ENCODE peak calls at places on chromosomes 5 and 9, in five cellular contexts. One of them, this sample, is unnamed.

GRCh38 chr9:68978054-68978453 is 35.9 kb downstream of the PRKACG start:
- DNase-seq in GM23338: no peak
- DNase-seq in heart right ventricle: no peak
- DNase-seq in left ventricle myocardium inferior: no peak
- DNase-seq in AG09309: no peak
- DNase-seq in this sample: peak; percentile 24

GRCh38 chr9:21752003-21752402 is 50.4 kb upstream of the MTAP start:
- DNase-seq in heart right ventricle: no peak
- DNase-seq in left ventricle myocardium inferior: no peak
- DNase-seq in GM23338: peak; percentile 78
- DNase-seq in AG09309: no peak
- DNase-seq in this sample: no peak

GRCh38 chr9:93575706-93576295 is 583 bp upstream of the PHF2 start:
- DNase-seq in AG09309: no peak
- DNase-seq in GM23338: peak; percentile 68
- DNase-seq in heart right ventricle: peak; percentile 53
- DNase-seq in left ventricle myocardium inferior: peak; percentile 48
- DNase-seq in this sample: peak; percentile 54

GRCh38 chr5:97839338-97840081 is 656.5 kb upstream of the RIOK2 start:
- DNase-seq in AG09309: peak; percentile 13
- DNase-seq in GM23338: no peak
- DNase-seq in left ventricle myocardium inferior: no peak
- DNase-seq in heart right ventricle: no peak
- DNase-seq in this sample: no peak

GRCh38 chr5:6814816-6815215 is 101.6 kb downstream of the TENT4A start:
- DNase-seq in GM23338: no peak
- DNase-seq in AG09309: no peak
- DNase-seq in left ventricle myocardium inferior: no peak
- DNase-seq in heart right ventricle: no peak
- DNase-seq in this sample: no peak

GRCh38 chr5:19035816-19036215 is 952.2 kb downstream of the CDH18 start:
- DNase-seq in GM23338: no peak
- DNase-seq in AG09309: no peak
- DNase-seq in left ventricle myocardium inferior: no peak
- DNase-seq in heart right ventricle: no peak
- DNase-seq in this sample: no peak

GRCh38 chr5:176685010-176685409 is 37.7 kb downstream of the TSPAN17 start:
- DNase-seq in GM23338: no peak
- DNase-seq in AG09309: no peak
- DNase-seq in left ventricle myocardium inferior: no peak
- DNase-seq in heart right ventricle: no peak
- DNase-seq in this sample: no peak

GRCh38 chr9:92770005-92770995 is 5.7 kb upstream of the BICD2 start:
- DNase-seq in heart right ventricle: no peak
- DNase-seq in left ventricle myocardium inferior: no peak
- DNase-seq in GM23338: peak; percentile 61
- DNase-seq in AG09309: no peak
- DNase-seq in this sample: peak; percentile 24

GRCh38 chr9:108400267-108400666 is 455.5 kb downstream of the ACTL7B start:
- DNase-seq in left ventricle myocardium inferior: no peak
- DNase-seq in GM23338: no peak
- DNase-seq in AG09309: no peak
- DNase-seq in heart right ventricle: no peak
- DNase-seq in this sample: no peak

GRCh38 chr9:131397100-131397790 is 3.4 kb downstream of the PRRC2B start:
- DNase-seq in heart right ventricle: no peak
- DNase-seq in GM23338: peak; percentile 83
- DNase-seq in left ventricle myocardium inferior: no peak
- DNase-seq in AG09309: no peak
- DNase-seq in this sample: peak; percentile 35

GRCh38 chr5:146947181-146947941 is 68.8 kb upstream of the PPP2R2B start:
- DNase-seq in heart right ventricle: no peak
- DNase-seq in GM23338: peak; percentile 62
- DNase-seq in left ventricle myocardium inferior: no peak
- DNase-seq in AG09309: no peak
- DNase-seq in this sample: peak; percentile 13

GRCh38 chr5:157819502-157820125 is 39.3 kb downstream of the CLINT1 start:
- DNase-seq in GM23338: no peak
- DNase-seq in AG09309: no peak
- DNase-seq in heart right ventricle: no peak
- DNase-seq in left ventricle myocardium inferior: no peak
- DNase-seq in this sample: no peak

GRCh38 chr9:129549684-129550083 is 71.2 kb downstream of the C9orf50 start:
- DNase-seq in heart right ventricle: peak; percentile 51
- DNase-seq in GM23338: no peak
- DNase-seq in AG09309: no peak
- DNase-seq in left ventricle myocardium inferior: peak; percentile 46
- DNase-seq in this sample: no peak

GRCh38 chr5:82274343-82275266 is 3.5 kb downstream of the RPS23 start:
- DNase-seq in heart right ventricle: no peak
- DNase-seq in AG09309: no peak
- DNase-seq in GM23338: peak; percentile 90
- DNase-seq in left ventricle myocardium inferior: no peak
- DNase-seq in this sample: peak; percentile 51

GRCh38 chr9:35659340-35659739 is 1.2 kb downstream of the CCDC107 start:
- DNase-seq in heart right ventricle: no peak
- DNase-seq in left ventricle myocardium inferior: no peak
- DNase-seq in GM23338: no peak
- DNase-seq in AG09309: no peak
- DNase-seq in this sample: peak; percentile 34

GRCh38 chr5:8184455-8185063 is 315.6 kb downstream of the MTRR start:
- DNase-seq in AG09309: no peak
- DNase-seq in heart right ventricle: peak; percentile 29
- DNase-seq in left ventricle myocardium inferior: no peak
- DNase-seq in GM23338: peak; percentile 80
- DNase-seq in this sample: peak; percentile 58

GRCh38 chr9:121881920-121882500 is 211.1 kb downstream of the TTLL11 start:
- DNase-seq in left ventricle myocardium inferior: no peak
- DNase-seq in AG09309: no peak
- DNase-seq in heart right ventricle: no peak
- DNase-seq in GM23338: no peak
- DNase-seq in this sample: no peak

GRCh38 chr5:130112246-130112645 is 208.0 kb downstream of the CHSY3 start:
- DNase-seq in left ventricle myocardium inferior: no peak
- DNase-seq in AG09309: no peak
- DNase-seq in GM23338: no peak
- DNase-seq in heart right ventricle: no peak
- DNase-seq in this sample: peak; percentile 70

GRCh38 chr9:6984941-6985578 is 227.3 kb downstream of the KDM4C start:
- DNase-seq in left ventricle myocardium inferior: no peak
- DNase-seq in AG09309: no peak
- DNase-seq in GM23338: peak; percentile 84
- DNase-seq in heart right ventricle: no peak
- DNase-seq in this sample: no peak

GRCh38 chr5:98933446-98934072 is 4.8 kb upstream of the CHD1 start:
- DNase-seq in AG09309: no peak
- DNase-seq in heart right ventricle: no peak
- DNase-seq in left ventricle myocardium inferior: no peak
- DNase-seq in GM23338: no peak
- DNase-seq in this sample: peak; percentile 68

GRCh38 chr5:45484781-45485180 is 211.4 kb downstream of the HCN1 start:
- DNase-seq in left ventricle myocardium inferior: no peak
- DNase-seq in heart right ventricle: no peak
- DNase-seq in AG09309: no peak
- DNase-seq in GM23338: no peak
- DNase-seq in this sample: no peak

GRCh38 chr5:83097582-83098265 is 20.4 kb downstream of the XRCC4 start:
- DNase-seq in left ventricle myocardium inferior: no peak
- DNase-seq in AG09309: no peak
- DNase-seq in heart right ventricle: no peak
- DNase-seq in GM23338: no peak
- DNase-seq in this sample: peak; percentile 16

GRCh38 chr5:126594077-126594476 is 942 bp downstream of the ALDH7A1 start:
- DNase-seq in GM23338: peak; percentile 23
- DNase-seq in left ventricle myocardium inferior: no peak
- DNase-seq in heart right ventricle: no peak
- DNase-seq in AG09309: no peak
- DNase-seq in this sample: no peak

GRCh38 chr9:75891277-75892167 is 1.0 kb downstream of the PCSK5 start:
- DNase-seq in GM23338: peak; percentile 60
- DNase-seq in heart right ventricle: peak; percentile 17
- DNase-seq in AG09309: no peak
- DNase-seq in left ventricle myocardium inferior: peak; percentile 25
- DNase-seq in this sample: no peak

GRCh38 chr9:36849943-36850342 is 184.1 kb downstream of the PAX5 start:
- DNase-seq in left ventricle myocardium inferior: no peak
- DNase-seq in AG09309: no peak
- DNase-seq in GM23338: no peak
- DNase-seq in heart right ventricle: no peak
- DNase-seq in this sample: no peak

GRCh38 chr9:93436655-93437407 is 14.7 kb upstream of the FAM120A start:
- DNase-seq in heart right ventricle: no peak
- DNase-seq in GM23338: peak; percentile 49
- DNase-seq in left ventricle myocardium inferior: no peak
- DNase-seq in AG09309: no peak
- DNase-seq in this sample: no peak

GRCh38 chr5:92944903-92945629 is 636.0 kb downstream of the NR2F1-AS1 start:
- DNase-seq in GM23338: no peak
- DNase-seq in heart right ventricle: no peak
- DNase-seq in AG09309: peak; percentile 53
- DNase-seq in left ventricle myocardium inferior: no peak
- DNase-seq in this sample: no peak

GRCh38 chr5:51960617-51961115 is 577.4 kb downstream of the ISL1 start:
- DNase-seq in GM23338: no peak
- DNase-seq in heart right ventricle: no peak
- DNase-seq in AG09309: no peak
- DNase-seq in left ventricle myocardium inferior: no peak
- DNase-seq in this sample: peak; percentile 1

GRCh38 chr9:249025-249424 is 34.4 kb downstream of the DOCK8 start:
- DNase-seq in heart right ventricle: no peak
- DNase-seq in AG09309: no peak
- DNase-seq in GM23338: no peak
- DNase-seq in left ventricle myocardium inferior: no peak
- DNase-seq in this sample: no peak

GRCh38 chr9:22041792-22042191 is 32.7 kb upstream of the CDKN2B start:
- DNase-seq in AG09309: no peak
- DNase-seq in GM23338: peak; percentile 21
- DNase-seq in left ventricle myocardium inferior: no peak
- DNase-seq in heart right ventricle: no peak
- DNase-seq in this sample: no peak

GRCh38 chr5:175696139-175696854 is 38.4 kb downstream of the HRH2 start:
- DNase-seq in left ventricle myocardium inferior: peak; percentile 80
- DNase-seq in heart right ventricle: peak; percentile 80
- DNase-seq in AG09309: no peak
- DNase-seq in GM23338: peak; percentile 92
- DNase-seq in this sample: peak; percentile 56

GRCh38 chr5:134245101-134245604 is 19.3 kb upstream of the PPP2CA start:
- DNase-seq in AG09309: no peak
- DNase-seq in GM23338: peak; percentile 52
- DNase-seq in heart right ventricle: no peak
- DNase-seq in left ventricle myocardium inferior: no peak
- DNase-seq in this sample: no peak

GRCh38 chr5:134242146-134242545 is 16.3 kb upstream of the PPP2CA start:
- DNase-seq in heart right ventricle: no peak
- DNase-seq in AG09309: peak; percentile 81
- DNase-seq in left ventricle myocardium inferior: peak; percentile 30
- DNase-seq in GM23338: no peak
- DNase-seq in this sample: peak; percentile 41

GRCh38 chr5:134236208-134236761 is 10.4 kb upstream of the PPP2CA start:
- DNase-seq in heart right ventricle: no peak
- DNase-seq in left ventricle myocardium inferior: no peak
- DNase-seq in GM23338: no peak
- DNase-seq in AG09309: no peak
- DNase-seq in this sample: no peak

GRCh38 chr5:134236820-134237219 is 10.9 kb upstream of the PPP2CA start:
- DNase-seq in AG09309: no peak
- DNase-seq in GM23338: no peak
- DNase-seq in heart right ventricle: no peak
- DNase-seq in left ventricle myocardium inferior: no peak
- DNase-seq in this sample: no peak

DNA sequence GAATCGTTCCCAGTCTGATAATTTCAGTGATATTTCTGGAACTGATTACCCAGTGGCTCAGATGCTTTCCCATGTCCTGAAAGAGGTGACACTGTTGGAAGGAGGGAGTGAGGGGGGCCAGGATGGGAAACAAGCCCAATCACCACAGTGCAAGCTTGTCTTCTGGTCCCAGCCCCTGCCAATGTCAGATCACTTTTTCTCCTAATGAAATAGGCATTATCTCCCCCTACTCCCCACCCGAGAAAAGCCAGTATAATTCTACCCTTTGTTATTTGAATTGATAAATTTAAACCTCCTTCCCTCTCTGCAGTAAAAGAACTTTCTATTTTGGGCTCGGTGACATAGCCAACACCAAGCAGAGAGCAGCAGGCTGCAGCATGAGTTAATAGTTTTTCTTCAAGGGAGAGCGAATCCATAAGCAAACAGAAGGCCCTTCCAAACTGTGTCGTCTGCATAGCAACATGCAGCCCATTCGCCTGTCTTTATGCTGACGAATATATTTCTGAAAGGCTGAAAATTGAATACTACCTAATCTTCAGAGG is 14.6 kb upstream of the PPP2CA start:
- DNase-seq in GM23338: no peak
- DNase-seq in heart right ventricle: no peak
- DNase-seq in AG09309: no peak
- DNase-seq in left ventricle myocardium inferior: no peak
- DNase-seq in this sample: no peak
- H3K4me3 ChIP-seq in GM23338: no peak overlapping the region
- H3K4me3 ChIP-seq in heart right ventricle: no peak overlapping the region
- H3K4me3 ChIP-seq in AG09309: no peak overlapping the region
- H3K4me3 ChIP-seq in left ventricle myocardium inferior: peak overlapping the region; percentile 37
- H3K4me3 ChIP-seq in this sample: no peak overlapping the region

DNA sequence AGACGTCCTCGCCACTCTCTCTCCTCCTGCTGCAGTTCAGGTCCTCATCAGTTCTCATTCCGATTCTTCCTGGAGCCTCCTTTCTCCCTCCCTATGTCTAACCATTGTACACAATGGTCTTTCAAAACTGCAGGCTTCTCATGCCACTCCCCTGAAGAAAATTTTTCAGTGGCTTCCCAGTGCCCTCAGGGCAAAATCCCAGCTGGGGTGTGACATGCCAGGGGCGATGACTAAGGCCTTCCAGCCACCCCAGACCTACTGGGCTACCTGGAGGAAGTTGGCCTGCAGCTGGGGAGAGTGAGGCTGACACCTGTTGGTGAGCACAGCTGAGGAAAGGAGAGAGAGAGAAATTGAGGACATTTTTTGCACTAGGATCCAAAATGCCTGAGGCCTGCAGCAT is 65.2 kb downstream of the SREK1 start:
- DNase-seq in left ventricle myocardium inferior: no peak
- DNase-seq in GM23338: peak; percentile 19
- DNase-seq in AG09309: no peak
- DNase-seq in heart right ventricle: no peak
- DNase-seq in this sample: no peak
- TF ChIP-seq CTCF in left ventricle myocardium inferior: no peak
- TF ChIP-seq CTCF in GM23338: peak; percentile 53
- TF ChIP-seq CTCF in AG09309: no peak
- TF ChIP-seq CTCF in heart right ventricle: no peak
- TF ChIP-seq CTCF in this sample: no peak

GRCh38 chr5:159555084-159555483 is 224.8 kb upstream of the IL12B start:
- DNase-seq in AG09309: no peak
- DNase-seq in GM23338: no peak
- DNase-seq in heart right ventricle: no peak
- DNase-seq in left ventricle myocardium inferior: no peak
- DNase-seq in this sample: no peak
- H3K4me3 ChIP-seq in AG09309: no peak overlapping the region
- H3K4me3 ChIP-seq in GM23338: no peak overlapping the region
- H3K4me3 ChIP-seq in heart right ventricle: no peak overlapping the region
- H3K4me3 ChIP-seq in left ventricle myocardium inferior: no peak overlapping the region
- H3K4me3 ChIP-seq in this sample: no peak overlapping the region

GRCh38 chr5:72320022-72320898 is at the start of the genes MRPS27 and PTCD2:
- DNase-seq in GM23338: peak; percentile 100
- DNase-seq in heart right ventricle: peak; percentile 93
- DNase-seq in left ventricle myocardium inferior: peak; percentile 96
- DNase-seq in AG09309: peak; percentile 98
- DNase-seq in this sample: peak; percentile 100
- TF ChIP-seq CTCF in GM23338: peak; percentile 32
- TF ChIP-seq CTCF in heart right ventricle: peak; percentile 9
- TF ChIP-seq CTCF in left ventricle myocardium inferior: peak; percentile 22
- TF ChIP-seq CTCF in AG09309: peak; percentile 5
- TF ChIP-seq CTCF in this sample: peak; percentile 25

This sample was measured in GM12865.